ENCODE peak calls at places on chromosomes 6 and 20, in six cellular contexts. O, L, C, J, M and R are unnamed samples.

GRCh38 chr20:1562622-1563021 is 5.1 kb upstream of the SIRPD start:
- DNase-seq in C (no peak), L (no peak), O (no peak), J (no peak), M (no peak), R (no peak)

GRCh38 chr20:37337208-37337955 is 8.6 kb upstream of the SRC start:
- DNase-seq in L (no peak), M (no peak), J (no peak), C (no peak), O (no peak), R (no peak)

GRCh38 chr20:64217539-64217938 is 38.0 kb upstream of the PCMTD2 start:
- DNase-seq in J (no peak), M (no peak), O (no peak), L (no peak), C (no peak), R (no peak)

GRCh38 chr6:41167173-41167963 is 4.5 kb upstream of the TREM2 start:
- DNase-seq in L (peak; percentile 17), C (no peak), J (no peak), O (peak; percentile 19), M (peak; percentile 40), R (no peak)

GRCh38 chr20:63138855-63139341 is 77.0 kb downstream of the YTHDF1 start:
- DNase-seq in M (peak; percentile 59), C (no peak), J (no peak), O (no peak), L (peak; percentile 76), R (peak; percentile 22)

GRCh38 chr20:17488916-17489600 is 42.1 kb downstream of the BFSP1 start:
- DNase-seq in C (no peak), L (no peak), O (no peak), J (no peak), M (no peak), R (no peak)

GRCh38 chr6:136284909-136285308 is 4.7 kb downstream of the BCLAF1 start:
- DNase-seq in C (no peak), J (no peak), L (peak; percentile 49), O (peak; percentile 77), M (peak; percentile 60), R (no peak)

GRCh38 chr6:3749390-3749978 is 2.0 kb downstream of the PXDC1 start:
- DNase-seq in J (no peak), C (no peak), L (no peak), O (no peak), M (peak; percentile 46), R (peak; percentile 72)

GRCh38 chr20:33130553-33130952 is 37.4 kb upstream of the BPIFA2 start:
- DNase-seq in L (peak; percentile 57), J (no peak), C (no peak), O (no peak), M (peak; percentile 1), R (no peak)

GRCh38 chr20:50321797-50322480 is 131.3 kb downstream of the CEBPB start:
- DNase-seq in O (peak; percentile 72), M (peak; percentile 57), C (no peak), L (peak; percentile 78), J (no peak), R (peak; percentile 36)

GRCh38 chr6:43851204-43851855 is 81.3 kb downstream of the VEGFA start:
- DNase-seq in M (no peak), L (peak; percentile 90), C (no peak), J (no peak), O (peak; percentile 73), R (no peak)